ENCODE peak calls at places on chromosomes 4 and X, in four cellular contexts. Z is coronary artery, A is brain microvascular endothelial cell, Y is cardiac muscle cell. J is an unnamed sample.

GRCh38 chrX:54494166-54494969 is 1.7 kb downstream of the FGD1 start:
- DNase-seq in Z (no peak), A (no peak), Y (peak), J (no peak)

GRCh38 chr4:156725257-156725656 is 246.3 kb downstream of the PDGFC start:
- DNase-seq in A (no peak), Z (no peak), Y (no peak), J (no peak)

GRCh38 chrX:20061869-20062254 is 54.8 kb downstream of the MAP7D2 start:
- DNase-seq in Y (peak), A (peak), Z (no peak), J (peak)

GRCh38 chrX:123920065-123920785 is 41.3 kb upstream of the STAG2 start:
- DNase-seq in Y (peak), A (peak), Z (no peak), J (peak)

GRCh38 chrX:14872355-14872754 is 514 bp downstream of the FANCB start:
- DNase-seq in A (no peak), Z (no peak), Y (no peak), J (no peak)

GRCh38 chr4:172134536-172134935 is 321.3 kb downstream of the GALNTL6 start:
- DNase-seq in Y (no peak), A (no peak), Z (no peak), J (peak)

GRCh38 chr4:7150083-7150635 is 42.2 kb upstream of the SORCS2 start:
- DNase-seq in A (no peak), Z (no peak), Y (no peak), J (no peak)

GRCh38 chr4:10664408-10664807 is 20.2 kb downstream of the CLNK start:
- DNase-seq in Y (peak), Z (no peak), A (peak), J (peak)

GRCh38 chr4:4642201-4643025 is 100.6 kb upstream of the STX18 start:
- DNase-seq in Z (no peak), Y (no peak), A (no peak), J (no peak)

GRCh38 chr4:76723916-76724315 is 174.0 kb downstream of the SOWAHB start:
- DNase-seq in A (peak), Y (peak), Z (no peak), J (peak)

GRCh38 chr4:76725039-76725438 is 172.9 kb downstream of the SOWAHB start:
- DNase-seq in Z (no peak), Y (no peak), A (no peak), J (no peak)

GRCh38 chr4:76726631-76727030 is 171.3 kb downstream of the SOWAHB start:
- DNase-seq in Y (no peak), Z (no peak), A (no peak), J (no peak)

GRCh38 chr4:76726141-76726540 is 171.8 kb downstream of the SOWAHB start:
- DNase-seq in Y (no peak), Z (no peak), A (no peak), J (no peak)

GRCh38 chr4:76723373-76723772 is 174.6 kb downstream of the SOWAHB start:
- DNase-seq in A (no peak), Z (no peak), Y (peak), J (peak)
- TF ChIP-seq CTCF in A (peak), Z (no peak), Y (peak), J (peak)

GRCh38 chrX:81195712-81196111 is 6.0 kb downstream of the HMGN5 start:
- DNase-seq in Y (peak), A (peak), Z (no peak), J (peak)
- TF ChIP-seq CTCF in Y (peak), A (peak), Z (peak), J (peak)

GRCh38 chr4:123696712-123697111 is 300.1 kb downstream of the SPRY1 start:
- DNase-seq in Z (no peak), A (no peak), Y (no peak), J (no peak)
- TF ChIP-seq CTCF in Z (no peak), A (no peak), Y (no peak), J (no peak)

GRCh38 chrX:18146954-18147353 is 73.7 kb downstream of the BEND2 start:
- DNase-seq in A (peak), Z (no peak), Y (peak), J (no peak)
- TF ChIP-seq CTCF in A (no peak), Z (no peak), Y (no peak), J (no peak)

GRCh38 chrX:30309139-30309571 is at the start of gene NR0B1:
- DNase-seq in Y (peak), A (no peak), Z (no peak), J (no peak)

GRCh38 chrX:30310429-30311206 is 1.4 kb upstream of the NR0B1 start:
- DNase-seq in A (no peak), Z (no peak), Y (no peak), J (no peak)

GRCh38 chrX:30304866-30305265 is 4.3 kb downstream of the NR0B1 start:
- DNase-seq in Y (no peak), Z (no peak), A (no peak), J (no peak)

GRCh38 chrX:30307466-30307865 is 1.7 kb downstream of the NR0B1 start:
- DNase-seq in A (no peak), Y (no peak), Z (no peak), J (no peak)

GRCh38 chrX:30308263-30309138 is 689 bp downstream of the NR0B1 start:
- DNase-seq in A (no peak), Y (peak), Z (no peak), J (no peak)
- TF ChIP-seq CTCF in A (peak), Y (peak), Z (no peak), J (peak)

GRCh38 chrX:18390941-18391538 is 34.4 kb upstream of the CDKL5 start:
- DNase-seq in Y (peak), Z (no peak), A (peak), J (peak)

GRCh38 chrX:18394477-18394876 is 30.9 kb upstream of the CDKL5 start:
- DNase-seq in Z (no peak), A (no peak), Y (no peak), J (no peak)

DNA sequence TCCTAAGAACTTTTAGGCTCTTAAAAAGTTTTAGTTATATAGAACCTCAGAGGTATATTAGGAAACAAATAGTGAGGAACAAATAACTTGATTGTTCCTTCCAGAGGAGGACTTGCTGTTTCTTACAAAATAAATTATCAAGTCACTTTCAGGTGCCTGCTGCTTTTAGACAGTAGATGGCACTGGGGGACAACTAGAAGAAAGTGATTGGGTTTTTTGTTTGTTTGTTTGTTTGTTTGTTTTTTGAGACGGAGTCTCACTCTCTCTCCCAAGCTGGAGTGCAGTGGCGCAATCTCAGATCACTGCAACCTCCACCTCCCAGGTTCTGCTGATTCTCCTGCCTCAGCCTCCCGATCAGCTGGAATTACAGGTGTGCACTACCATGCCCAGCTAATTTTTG is 35.4 kb upstream of the CDKL5 start:
- DNase-seq in A (no peak), Z (no peak), Y (no peak), J (no peak)
- TF ChIP-seq CTCF in A (no peak), Z (no peak), Y (no peak), J (peak)

J was measured in HFFc6.